ENCODE peak calls at places on chromosomes 3 and 15, in seven cellular contexts. I is cardiac muscle cell, H is PC-3, C is ovary, V is RWPE1, J is psoas muscle, A is trophoblast cell. Q is an unnamed sample.

GRCh38 chr15:32029409-32029861 is 880 bp upstream of the CHRNA7 start:
- DNase-seq in V (no peak), J (no peak), H (no peak), I (peak), A (no peak), C (peak), Q (no peak)

GRCh38 chr3:47056705-47057104 is 77.2 kb downstream of the NBEAL2 start:
- DNase-seq in A (no peak), H (no peak), J (no peak), V (no peak), C (no peak), I (no peak), Q (no peak)

GRCh38 chr15:44676676-44677075 is 13.2 kb upstream of the SPG11 start:
- DNase-seq in A (no peak), V (no peak), I (no peak), J (no peak), H (no peak), C (no peak), Q (no peak)

GRCh38 chr3:196968233-196969000 is at the start of gene PIGZ:
- DNase-seq in A (peak), J (peak), H (peak), I (peak), V (peak), C (no peak), Q (no peak)

GRCh38 chr3:56291244-56291680 is 177.0 kb downstream of the ERC2 start:
- DNase-seq in C (no peak), V (no peak), H (no peak), I (no peak), J (no peak), A (no peak), Q (no peak)

GRCh38 chr3:185995352-185995751 is 57.5 kb upstream of the TRA2B start:
- DNase-seq in I (no peak), A (peak), H (no peak), V (peak), C (no peak), J (no peak), Q (no peak)

GRCh38 chr3:24832878-24833277 is 338.2 kb upstream of the THRB start:
- DNase-seq in A (peak), V (no peak), J (no peak), C (no peak), H (no peak), I (no peak), Q (no peak)

GRCh38 chr3:142595951-142596725 is at the start of gene PLS1:
- DNase-seq in V (peak), H (peak), A (peak), J (peak), I (peak), C (peak), Q (no peak)

GRCh38 chr15:98955331-98955730 is 52.3 kb downstream of the PGPEP1L start:
- DNase-seq in C (peak), H (no peak), J (peak), A (no peak), I (no peak), V (no peak), Q (no peak)
- H3K27ac ChIP-seq in C (peak), H (no peak), J (peak), A (no peak), I (no peak), V (peak), Q (no peak)

DNA sequence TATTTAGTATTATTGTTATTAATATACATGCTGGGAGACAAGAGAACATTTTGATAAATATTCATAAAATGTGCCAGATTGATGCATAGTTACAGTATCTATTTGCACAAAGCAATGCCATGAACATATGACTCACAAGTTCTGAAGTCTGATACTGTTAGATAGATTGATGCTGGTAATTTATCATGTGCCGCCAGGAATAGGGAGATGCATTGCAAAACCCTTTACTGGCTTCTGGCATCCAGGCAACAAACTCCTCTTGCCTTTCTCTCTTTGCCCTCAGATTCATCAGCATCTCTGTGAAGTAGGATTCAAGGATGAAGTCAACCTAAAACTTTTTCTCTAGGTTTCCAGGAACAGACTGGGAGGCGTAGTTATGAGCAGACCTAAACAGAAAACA is 41.0 kb upstream of the SLC25A26 start:
- DNase-seq in I (no peak), A (no peak), V (no peak), J (no peak), H (no peak), C (no peak), Q (no peak)
- H3K27ac ChIP-seq in I (peak), A (no peak), V (no peak), J (no peak), H (no peak), C (no peak), Q (no peak)

GRCh38 chr3:23356923-23357322 is 153.8 kb downstream of the UBE2E2 start:
- DNase-seq in A (no peak), J (no peak), C (no peak), I (no peak), H (no peak), V (no peak), Q (no peak)

GRCh38 chr3:23359116-23359515 is 156.0 kb downstream of the UBE2E2 start:
- DNase-seq in I (no peak), V (no peak), A (peak), J (no peak), H (no peak), C (no peak), Q (no peak)

DNA sequence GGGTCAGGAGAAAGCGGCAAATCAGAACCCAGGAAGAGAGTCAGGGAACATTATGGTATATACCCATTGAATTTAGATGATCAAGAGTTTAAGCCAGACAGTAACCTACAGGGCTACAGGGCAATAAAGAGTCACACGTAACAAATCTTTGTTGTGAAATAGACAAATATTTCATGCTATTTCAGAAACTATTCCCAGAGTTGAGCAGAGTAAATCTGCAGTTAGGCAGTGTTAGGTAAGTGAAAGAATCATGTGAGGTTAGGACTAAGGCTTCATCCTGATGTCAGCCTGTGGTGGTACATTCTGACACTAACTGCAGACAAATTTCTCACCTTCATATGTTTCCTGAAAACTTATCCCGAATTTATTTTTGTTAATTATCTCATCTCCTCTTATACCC is 153.0 kb downstream of the UBE2E2 start:
- DNase-seq in I (no peak), J (no peak), C (no peak), H (no peak), A (peak), V (no peak), Q (no peak)
- H3K27ac ChIP-seq in I (no peak), J (no peak), C (no peak), H (no peak), A (no peak), V (no peak), Q (no peak)

GRCh38 chr15:25884354-25884753 is 21.2 kb upstream of the ATP10A start:
- DNase-seq in V (no peak), J (no peak), C (no peak), A (no peak), I (no peak), H (no peak), Q (no peak)
- H3K27ac ChIP-seq in V (peak), J (no peak), C (no peak), A (no peak), I (no peak), H (peak), Q (no peak)

DNA sequence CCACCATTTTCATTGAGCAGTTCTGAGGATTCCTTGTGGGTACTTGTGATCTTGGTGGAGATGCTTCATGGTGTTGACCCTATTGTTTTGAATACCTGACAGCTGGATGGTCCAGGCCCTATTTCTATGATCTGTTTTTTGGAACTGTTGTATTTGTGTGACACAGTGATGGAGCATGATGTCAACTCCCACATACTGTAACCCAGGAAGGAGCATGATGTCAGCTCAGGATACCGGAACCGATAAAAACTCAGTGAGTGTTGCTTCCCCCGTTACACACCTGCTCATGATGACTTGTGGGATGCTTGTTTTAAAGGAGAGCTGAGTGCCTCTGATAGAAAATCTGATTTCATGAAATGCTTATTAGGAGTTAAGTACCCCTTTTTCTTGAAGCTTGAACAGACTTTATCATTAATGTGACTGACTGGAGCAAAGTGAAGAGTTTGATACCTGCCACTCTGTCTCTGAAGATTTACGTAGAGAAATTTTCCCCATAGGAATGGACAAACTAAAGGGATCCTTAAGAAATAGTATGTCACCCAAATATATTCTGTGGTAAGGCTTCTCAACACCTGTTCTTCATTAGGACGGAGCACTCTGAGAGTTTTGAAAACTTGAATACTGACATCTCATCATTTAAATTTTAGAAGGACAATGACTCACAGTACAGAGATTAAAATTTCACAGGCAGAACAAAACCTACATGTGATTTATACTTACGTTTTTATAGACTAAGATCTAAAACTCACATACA is 45.3 kb downstream of the ZBTB38 start:
- DNase-seq in A (no peak), H (no peak), C (no peak), V (no peak), I (no peak), J (no peak), Q (no peak)
- H3K27ac ChIP-seq in A (no peak), H (peak), C (peak), V (peak), I (no peak), J (peak), Q (no peak)

Q was measured in iPS DF 6.9.